ENCODE peak calls at places on chromosomes 4 and X, in five cellular contexts. F, N, M, T and Z are unnamed samples.
A peak's percentile ranks its signal among the peaks of the same experiment; 100 is the strongest.

GRCh38 chrX:119997570-119997969 is 54.0 kb upstream of the NKAP start:
- DNase-seq in N (no peak), M (no peak), F (no peak), T (no peak), Z (no peak)

GRCh38 chrX:54044877-54045328 is 630 bp upstream of the PHF8 start:
- DNase-seq in M (no peak), F (no peak), N (no peak), T (no peak), Z (no peak)

GRCh38 chr4:4762909-4763814 is 96.3 kb upstream of the MSX1 start:
- DNase-seq in M (peak; percentile 77), F (peak; percentile 59), N (no peak), T (no peak), Z (no peak)

GRCh38 chrX:150482537-150483217 is 85.7 kb upstream of the MTM1 start:
- DNase-seq in N (no peak), F (no peak), T (no peak), M (no peak), Z (no peak)

GRCh38 chr4:70903282-70903603 is 1.1 kb downstream of the MOB1B start:
- DNase-seq in M (peak; percentile 28), N (no peak), F (no peak), T (no peak), Z (no peak)

GRCh38 chrX:132614297-132614696 is 125.5 kb upstream of the MBNL3 start:
- DNase-seq in M (peak; percentile 23), T (no peak), N (no peak), F (peak; percentile 39), Z (no peak)

GRCh38 chr4:26830016-26830415 is 30.6 kb upstream of the STIM2 start:
- DNase-seq in N (no peak), M (no peak), F (no peak), T (no peak), Z (no peak)

GRCh38 chr4:60805500-60806313 is 394.4 kb upstream of the ADGRL3 start:
- DNase-seq in M (peak; percentile 59), T (no peak), N (no peak), F (peak; percentile 80), Z (no peak)

GRCh38 chr4:24488399-24489164 is 95.8 kb downstream of the DHX15 start:
- DNase-seq in T (peak; percentile 75), M (peak; percentile 81), N (peak; percentile 78), F (peak; percentile 93), Z (peak; percentile 77)

GRCh38 chr4:80264825-80265224 is 1.6 kb upstream of the FGF5 start:
- DNase-seq in N (no peak), T (no peak), F (no peak), M (no peak), Z (no peak)

GRCh38 chrX:31057691-31058090 is 14.2 kb downstream of the FTHL17 start:
- DNase-seq in M (no peak), N (no peak), T (no peak), F (no peak), Z (no peak)

GRCh38 chr4:18571252-18571885 is 549.8 kb upstream of the LCORL start:
- DNase-seq in N (no peak), M (no peak), T (no peak), F (no peak), Z (no peak)

GRCh38 chr4:168667936-168668335 is 171.1 kb downstream of the PALLD start:
- DNase-seq in T (no peak), F (no peak), N (no peak), M (no peak), Z (no peak)

GRCh38 chr4:48752726-48753125 is 27.4 kb downstream of the FRYL start:
- DNase-seq in M (no peak), F (peak; percentile 18), N (no peak), T (no peak), Z (no peak)

GRCh38 chrX:133413218-133413925 is 1.9 kb downstream of the GPC4 start:
- DNase-seq in N (peak; percentile 49), F (peak; percentile 9), T (peak; percentile 64), M (peak; percentile 45), Z (no peak)

GRCh38 chrX:136211766-136212556 is 39.2 kb downstream of the MAP7D3 start:
- DNase-seq in N (no peak), F (no peak), M (no peak), T (peak; percentile 64), Z (no peak)

GRCh38 chr4:52551487-52551886 is 107.6 kb downstream of the USP46 start:
- DNase-seq in F (no peak), M (no peak), N (no peak), T (no peak), Z (no peak)

GRCh38 chr4:101019941-101020401 is 327.4 kb downstream of the PPP3CA start:
- DNase-seq in F (peak; percentile 15), N (no peak), M (no peak), T (no peak), Z (no peak)

DNA sequence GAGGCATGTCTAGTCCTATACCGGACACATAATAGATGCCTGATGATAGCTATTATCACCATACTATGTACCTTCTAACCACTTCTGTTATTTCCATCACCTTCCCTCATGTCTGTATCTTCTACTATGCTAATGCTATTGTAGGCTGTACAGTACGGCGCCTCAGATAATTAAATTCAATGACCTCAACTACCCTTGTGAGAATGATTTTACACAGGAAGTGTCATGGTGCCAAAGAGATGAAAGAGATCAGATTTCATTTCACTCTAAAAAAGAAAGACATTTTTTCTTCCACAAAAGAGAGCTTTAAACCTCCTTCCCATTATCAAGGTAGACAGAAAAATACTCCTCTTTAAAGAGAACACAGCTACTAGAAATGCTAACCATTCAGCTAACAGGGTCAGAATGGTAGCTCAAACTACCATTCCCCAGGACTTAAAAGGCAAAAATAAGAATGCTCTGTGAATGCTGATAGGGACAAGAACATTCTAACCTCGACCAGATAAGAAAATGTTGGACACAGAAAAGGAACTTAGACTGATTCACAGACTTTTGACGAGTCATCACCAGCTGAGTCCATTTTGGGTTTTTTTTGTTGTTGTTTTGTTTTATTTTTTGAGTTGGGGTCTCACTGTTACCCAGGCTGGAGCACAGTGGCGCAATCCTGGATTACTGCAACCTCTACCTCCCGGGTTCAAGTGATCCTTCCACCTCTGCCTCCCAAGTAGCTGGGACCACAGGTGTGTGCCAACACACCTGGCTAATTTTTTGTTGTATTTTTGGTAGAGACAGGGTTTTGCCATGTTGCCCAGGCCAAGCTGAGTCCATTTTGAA is 99.2 kb upstream of the RAPGEF2 start:
- DNase-seq in M (no peak), N (no peak), T (no peak), F (no peak), Z (no peak)
- H3K4me3 ChIP-seq in M (no peak overlapping the region), N (no peak overlapping the region), T (no peak overlapping the region), F (no peak overlapping the region), Z (no peak overlapping the region)

DNA sequence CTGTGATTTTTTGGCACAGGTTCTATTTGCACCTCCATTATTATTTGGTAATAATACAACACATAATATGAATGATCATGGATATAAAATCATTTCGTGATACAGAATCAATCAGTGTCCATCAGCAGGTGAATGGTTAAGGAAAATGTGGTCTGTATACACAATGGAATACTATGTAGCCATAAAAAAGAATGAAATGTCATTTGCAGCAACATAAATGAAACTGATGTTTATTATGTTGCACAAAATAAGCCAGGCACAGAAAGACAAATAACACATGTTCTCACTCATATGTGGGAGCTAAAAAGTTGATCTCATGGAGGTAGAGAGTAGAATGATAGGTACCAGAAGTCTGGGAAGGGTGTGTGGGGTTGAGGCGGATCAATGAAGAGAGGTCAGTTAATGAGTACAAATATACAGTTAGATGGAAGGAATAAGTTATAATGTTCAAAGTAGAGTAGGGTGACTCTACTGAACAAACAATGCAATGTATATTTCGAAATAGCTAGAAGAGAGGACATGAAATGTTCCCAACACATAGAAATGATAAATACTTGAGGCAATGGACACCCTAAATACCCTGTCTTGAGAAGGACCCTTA is 1.1 kb upstream of the SMARCA1 start:
- DNase-seq in F (no peak), M (no peak), N (no peak), T (no peak), Z (no peak)
- H3K4me3 ChIP-seq in F (peak overlapping the region; percentile 78), M (peak overlapping the region; percentile 92), N (no peak overlapping the region), T (no peak overlapping the region), Z (no peak overlapping the region)

GRCh38 chrX:13742397-13743176 is 8.0 kb downstream of the OFD1 start:
- DNase-seq in F (peak; percentile 16), N (no peak), M (no peak), T (no peak), Z (no peak)
- H3K4me3 ChIP-seq in F (no peak overlapping the region), N (no peak overlapping the region), M (no peak overlapping the region), T (no peak overlapping the region), Z (no peak overlapping the region)

DNA sequence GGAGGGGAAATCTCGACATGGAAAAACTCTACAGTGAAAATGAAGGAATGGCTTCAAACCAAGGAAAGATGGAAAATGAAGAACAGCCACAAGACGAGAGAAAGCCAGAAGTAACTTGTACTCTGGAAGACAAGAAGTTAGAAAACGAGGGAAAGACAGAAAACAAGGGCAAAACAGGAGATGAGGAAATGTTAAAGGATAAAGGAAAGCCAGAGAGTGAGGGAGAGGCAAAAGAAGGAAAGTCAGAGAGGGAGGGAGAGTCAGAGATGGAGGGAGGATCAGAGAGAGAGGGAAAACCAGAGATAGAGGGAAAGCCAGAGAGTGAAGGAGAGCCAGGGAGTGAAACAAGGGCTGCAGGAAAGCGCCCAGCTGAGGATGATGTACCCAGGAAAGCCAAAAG is 1.3 kb downstream of the TCEAL4 start:
- DNase-seq in T (no peak), M (no peak), F (no peak), N (no peak), Z (no peak)
- H3K4me3 ChIP-seq in T (peak overlapping the region; percentile 78), M (peak overlapping the region; percentile 76), F (peak overlapping the region; percentile 76), N (peak overlapping the region; percentile 14), Z (peak overlapping the region; percentile 62)

GRCh38 chr4:122976111-122976510 is 53.7 kb upstream of the NUDT6 start:
- DNase-seq in M (no peak), F (no peak), N (no peak), T (no peak), Z (no peak)

GRCh38 chr4:122978109-122978508 is 55.7 kb upstream of the NUDT6 start:
- DNase-seq in N (no peak), T (no peak), M (no peak), F (no peak), Z (no peak)

GRCh38 chr4:122980860-122981259 is 58.5 kb upstream of the NUDT6 start:
- DNase-seq in M (no peak), F (no peak), T (no peak), N (no peak), Z (no peak)

GRCh38 chr4:122977103-122977502 is 54.7 kb upstream of the NUDT6 start:
- DNase-seq in M (no peak), F (no peak), N (no peak), T (no peak), Z (no peak)

DNA sequence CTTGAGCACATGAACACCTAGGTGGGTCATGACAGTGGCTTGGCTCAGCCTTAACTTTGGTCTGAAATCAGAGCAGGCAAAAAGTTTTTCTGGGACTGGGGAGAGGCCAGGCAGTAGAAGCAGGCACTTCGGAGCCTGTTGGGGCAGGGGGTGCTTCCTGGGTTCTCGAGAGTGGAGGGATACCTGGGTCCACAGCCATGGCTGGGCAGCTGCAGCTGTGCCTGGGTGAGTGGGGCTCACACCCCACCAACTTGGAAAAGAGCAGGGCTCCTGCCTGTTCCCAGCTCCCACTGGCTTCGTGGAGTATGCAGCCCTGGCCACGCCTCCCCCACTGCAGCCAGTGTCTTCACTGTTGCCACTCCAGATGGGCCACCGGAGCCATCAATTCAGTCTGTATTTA is 56.4 kb upstream of the NUDT6 start:
- DNase-seq in F (no peak), T (no peak), N (no peak), M (no peak), Z (no peak)
- H3K4me3 ChIP-seq in F (no peak overlapping the region), T (no peak overlapping the region), N (no peak overlapping the region), M (no peak overlapping the region), Z (no peak overlapping the region)